ENCODE peak calls at places on chromosomes 4 and X, in four cellular contexts. One of them, this sample, is unnamed.

GRCh38 chr4:34953145-34953799 is 1291.0 kb downstream of the ARAP2 start:
- DNase-seq in GM12865: peak
- DNase-seq in endothelial cell: no peak
- DNase-seq in body of pancreas: no peak
- DNase-seq in this sample: no peak

GRCh38 chrX:23773601-23774175 is 9.3 kb upstream of the SAT1 start:
- DNase-seq in endothelial cell: no peak
- DNase-seq in body of pancreas: no peak
- DNase-seq in GM12865: peak
- DNase-seq in this sample: peak

GRCh38 chr4:142091691-142092182 is 455.4 kb downstream of the IL15 start:
- DNase-seq in GM12865: no peak
- DNase-seq in endothelial cell: no peak
- DNase-seq in body of pancreas: no peak
- DNase-seq in this sample: no peak

GRCh38 chrX:45233541-45233940 is 32.9 kb upstream of the DIPK2B start:
- DNase-seq in GM12865: no peak
- DNase-seq in endothelial cell: no peak
- DNase-seq in body of pancreas: no peak
- DNase-seq in this sample: no peak

GRCh38 chrX:24777660-24778059 is 83.9 kb downstream of the POLA1 start:
- DNase-seq in body of pancreas: no peak
- DNase-seq in GM12865: peak
- DNase-seq in endothelial cell: no peak
- DNase-seq in this sample: peak

GRCh38 chr4:145840801-145841200 is 97.8 kb downstream of the ZNF827 start:
- DNase-seq in GM12865: no peak
- DNase-seq in endothelial cell: no peak
- DNase-seq in body of pancreas: no peak
- DNase-seq in this sample: no peak

GRCh38 chr4:102246416-102246815 is 98.9 kb downstream of the SLC39A8 start:
- DNase-seq in GM12865: no peak
- DNase-seq in body of pancreas: no peak
- DNase-seq in endothelial cell: no peak
- DNase-seq in this sample: no peak

GRCh38 chr4:24855741-24856140 is 57.1 kb downstream of the CCDC149 start:
- DNase-seq in GM12865: no peak
- DNase-seq in endothelial cell: no peak
- DNase-seq in body of pancreas: no peak
- DNase-seq in this sample: no peak

GRCh38 chrX:119981286-119982070 is 37.9 kb upstream of the NKAP start:
- DNase-seq in GM12865: peak
- DNase-seq in body of pancreas: peak
- DNase-seq in endothelial cell: no peak
- DNase-seq in this sample: peak

GRCh38 chrX:47662144-47662657 is 3.2 kb upstream of the UXT start:
- DNase-seq in endothelial cell: no peak
- DNase-seq in body of pancreas: no peak
- DNase-seq in GM12865: no peak
- DNase-seq in this sample: no peak

GRCh38 chrX:151397741-151398070 is 700 bp downstream of the VMA21 start:
- DNase-seq in body of pancreas: no peak
- DNase-seq in endothelial cell: no peak
- DNase-seq in GM12865: peak
- DNase-seq in this sample: no peak

GRCh38 chr4:54542540-54543041 is 115.2 kb upstream of the KIT start:
- DNase-seq in GM12865: no peak
- DNase-seq in body of pancreas: no peak
- DNase-seq in endothelial cell: no peak
- DNase-seq in this sample: no peak

GRCh38 chr4:107631568-107631967 is 88.5 kb downstream of the PAPSS1 start:
- DNase-seq in GM12865: no peak
- DNase-seq in endothelial cell: no peak
- DNase-seq in body of pancreas: peak
- DNase-seq in this sample: no peak

GRCh38 chrX:127459784-127460183 is 592.4 kb downstream of the ACTRT1 start:
- DNase-seq in body of pancreas: no peak
- DNase-seq in GM12865: no peak
- DNase-seq in endothelial cell: no peak
- DNase-seq in this sample: no peak

DNA sequence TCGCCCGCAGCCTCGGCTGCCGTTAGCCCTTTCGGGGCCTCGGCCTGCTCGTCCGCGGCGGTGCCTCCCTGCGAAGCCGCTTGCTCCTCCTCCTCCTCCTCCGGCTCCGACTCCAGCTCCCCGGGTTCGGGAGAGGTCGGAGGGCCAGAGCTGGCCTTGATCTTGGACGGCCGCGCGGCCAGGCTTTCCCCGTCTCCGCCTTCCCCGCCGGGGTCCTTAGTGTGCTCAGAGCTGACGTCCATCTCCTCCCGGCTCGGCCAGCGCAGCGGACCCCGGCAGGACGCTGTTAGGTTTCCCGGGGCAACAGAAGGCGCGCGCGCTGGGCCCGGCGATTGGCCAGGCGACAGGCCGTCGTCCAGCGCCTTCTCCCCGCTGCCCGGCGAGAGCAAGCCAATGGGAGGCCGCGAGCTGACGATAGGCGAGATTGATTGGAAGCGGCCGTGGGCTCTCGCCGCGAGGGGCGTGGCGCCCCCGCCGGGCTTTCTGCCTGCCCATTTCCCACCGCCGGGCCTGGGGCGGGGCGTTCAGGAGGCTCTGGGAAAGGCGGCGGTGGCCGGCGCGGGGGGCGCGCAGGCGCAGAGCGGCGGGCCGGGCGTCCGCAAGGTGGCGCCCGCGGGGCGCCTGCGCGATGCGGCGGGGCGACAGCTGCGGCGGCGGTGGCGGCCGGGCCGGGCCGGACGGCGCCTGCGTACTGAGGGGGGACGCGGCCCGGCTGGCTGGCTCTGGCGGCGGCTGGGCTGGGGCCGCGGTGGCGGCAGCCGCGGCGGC is at the start of gene TADA2B:
- DNase-seq in body of pancreas: peak
- DNase-seq in GM12865: peak
- DNase-seq in endothelial cell: peak
- DNase-seq in this sample: peak
- TF ChIP-seq CTCF in body of pancreas: no peak
- TF ChIP-seq CTCF in GM12865: peak
- TF ChIP-seq CTCF in endothelial cell: peak
- TF ChIP-seq CTCF in this sample: peak

GRCh38 chrX:107894038-107894437 is 68.4 kb downstream of the MID2 start:
- DNase-seq in body of pancreas: no peak
- DNase-seq in GM12865: peak
- DNase-seq in endothelial cell: peak
- DNase-seq in this sample: peak
- TF ChIP-seq CTCF in body of pancreas: peak
- TF ChIP-seq CTCF in GM12865: peak
- TF ChIP-seq CTCF in endothelial cell: peak
- TF ChIP-seq CTCF in this sample: peak

DNA sequence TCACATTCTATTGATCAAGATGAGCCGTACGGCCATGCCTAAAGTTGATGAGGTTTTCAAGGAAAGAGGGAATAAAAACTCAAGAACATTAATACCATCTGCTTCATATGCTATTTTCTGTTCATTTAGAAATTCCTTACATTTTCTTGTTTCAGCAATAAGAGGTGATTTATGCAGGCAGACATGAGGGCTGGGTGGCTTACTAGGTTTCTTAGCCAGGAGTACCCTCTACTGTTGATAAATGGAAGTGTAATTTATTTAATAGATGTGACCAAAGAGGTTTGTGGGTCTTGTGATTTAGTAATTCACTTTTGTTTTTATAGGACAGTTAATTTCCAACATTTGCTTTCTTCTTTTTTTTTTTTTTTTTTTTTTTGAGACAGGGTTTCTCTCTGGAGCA is 6.4 kb upstream of the SMIM9 start:
- DNase-seq in body of pancreas: no peak
- DNase-seq in GM12865: peak
- DNase-seq in endothelial cell: no peak
- DNase-seq in this sample: peak
- TF ChIP-seq CTCF in body of pancreas: peak
- TF ChIP-seq CTCF in GM12865: peak
- TF ChIP-seq CTCF in endothelial cell: peak
- TF ChIP-seq CTCF in this sample: peak

GRCh38 chrX:10254746-10255145 is 98.0 kb downstream of the CLCN4 start:
- DNase-seq in body of pancreas: peak
- DNase-seq in endothelial cell: no peak
- DNase-seq in GM12865: no peak
- DNase-seq in this sample: no peak
- TF ChIP-seq CTCF in body of pancreas: peak
- TF ChIP-seq CTCF in endothelial cell: no peak
- TF ChIP-seq CTCF in GM12865: no peak
- TF ChIP-seq CTCF in this sample: no peak

DNA sequence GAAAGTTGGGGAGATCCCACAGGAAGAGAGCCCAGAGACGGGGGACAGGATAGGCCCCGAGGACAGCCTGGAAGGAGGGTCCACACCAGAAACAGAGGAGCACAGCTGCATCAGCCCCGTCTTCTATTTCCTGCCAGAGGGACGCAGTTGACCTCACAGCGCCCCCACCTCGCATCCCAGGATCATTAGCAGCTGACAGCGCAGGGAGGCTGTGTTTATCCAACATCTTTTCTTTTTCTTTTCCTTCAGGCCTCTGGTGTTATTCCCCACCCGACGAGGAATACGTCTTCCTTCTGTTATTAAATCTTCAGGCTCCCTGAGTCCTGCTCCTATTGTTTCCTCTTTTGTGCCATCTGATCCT is 75.4 kb downstream of the DCHS2 start:
- DNase-seq in endothelial cell: peak
- DNase-seq in body of pancreas: peak
- DNase-seq in GM12865: peak
- DNase-seq in this sample: peak
- TF ChIP-seq CTCF in endothelial cell: no peak
- TF ChIP-seq CTCF in body of pancreas: no peak
- TF ChIP-seq CTCF in GM12865: no peak
- TF ChIP-seq CTCF in this sample: peak